ENCODE peak calls at places on chromosomes 12 and 14, in seven cellular contexts. V, Y, P, Q, C, J and G are unnamed samples.

GRCh38 chr12:20339060-20339459 is 29.3 kb upstream of the PDE3A start:
- DNase-seq in V (no peak), Y (no peak), P (no peak), Q (no peak), C (no peak), J (no peak), G (no peak)

GRCh38 chr12:104090685-104091084 is 26.4 kb downstream of the HCFC2 start:
- DNase-seq in V (no peak), Y (no peak), P (no peak), Q (no peak), C (no peak), J (no peak), G (no peak)

GRCh38 chr14:63267171-63267570 is 51.6 kb downstream of the GPHB5 start:
- DNase-seq in V (no peak), Y (no peak), P (no peak), Q (no peak), C (no peak), J (no peak), G (no peak)

GRCh38 chr14:85824526-85824925 is 294.6 kb downstream of the FLRT2 start:
- DNase-seq in V (no peak), Y (no peak), P (no peak), Q (no peak), C (no peak), J (no peak), G (no peak)

GRCh38 chr12:3117144-3117581 is 40.0 kb downstream of the TSPAN9 start:
- DNase-seq in V (no peak), Y (no peak), P (no peak), Q (peak; percentile 88), C (no peak), J (no peak), G (no peak)

GRCh38 chr14:64671591-64671990 is 32.6 kb upstream of the PLEKHG3 start:
- DNase-seq in V (peak; percentile 42), Y (no peak), P (peak; percentile 80), Q (peak; percentile 73), C (no peak), J (no peak), G (peak; percentile 52)

GRCh38 chr12:50221228-50222008 is 54.2 kb upstream of the CERS5 start:
- DNase-seq in V (no peak), Y (no peak), P (no peak), Q (peak; percentile 96), C (no peak), J (no peak), G (peak; percentile 95)

GRCh38 chr14:36069535-36069900 is 107.0 kb downstream of the PTCSC3 start:
- DNase-seq in V (peak; percentile 26), Y (no peak), P (peak; percentile 45), Q (peak; percentile 47), C (peak; percentile 54), J (no peak), G (no peak)

GRCh38 chr14:50792058-50792477 is 38.9 kb downstream of the NIN start:
- DNase-seq in V (no peak), Y (peak; percentile 56), P (no peak), Q (no peak), C (no peak), J (no peak), G (no peak)

GRCh38 chr12:58248599-58248998 is 307.2 kb downstream of the ATP23 start:
- DNase-seq in V (no peak), Y (no peak), P (no peak), Q (no peak), C (no peak), J (no peak), G (no peak)

GRCh38 chr12:59645242-59645641 is 49.4 kb downstream of the SLC16A7 start:
- DNase-seq in V (no peak), Y (no peak), P (no peak), Q (no peak), C (no peak), J (no peak), G (no peak)

GRCh38 chr14:22460461-22461195 is 128.4 kb downstream of the DAD1 start:
- DNase-seq in V (no peak), Y (no peak), P (no peak), Q (no peak), C (no peak), J (no peak), G (no peak)

GRCh38 chr12:29743801-29744200 is 39.9 kb downstream of the TMTC1 start:
- DNase-seq in V (no peak), Y (no peak), P (no peak), Q (peak; percentile 99), C (no peak), J (no peak), G (peak; percentile 67)

GRCh38 chr12:2624543-2625266 is 170.1 kb upstream of the FKBP4 start:
- DNase-seq in V (no peak), Y (no peak), P (no peak), Q (peak; percentile 30), C (no peak), J (no peak), G (no peak)

GRCh38 chr14:38366374-38366773 is 110.5 kb upstream of the CLEC14A start:
- DNase-seq in V (no peak), Y (no peak), P (no peak), Q (peak; percentile 15), C (no peak), J (no peak), G (no peak)

GRCh38 chr14:79971330-79971729 is 240.0 kb downstream of the DIO2 start:
- DNase-seq in V (no peak), Y (no peak), P (no peak), Q (peak; percentile 88), C (no peak), J (no peak), G (no peak)

GRCh38 chr12:90851800-90852718 is 102.9 kb downstream of the CCER1 start:
- DNase-seq in V (no peak), Y (no peak), P (no peak), Q (no peak), C (no peak), J (no peak), G (no peak)

GRCh38 chr12:86660488-86661171 is 404.4 kb upstream of the MGAT4C start:
- DNase-seq in V (no peak), Y (no peak), P (peak; percentile 31), Q (peak; percentile 83), C (no peak), J (no peak), G (no peak)

GRCh38 chr12:116136340-116136739 is 141.2 kb downstream of the MED13L start:
- DNase-seq in V (no peak), Y (no peak), P (no peak), Q (peak; percentile 67), C (no peak), J (no peak), G (no peak)

GRCh38 chr12:19954163-19954562 is 414.2 kb upstream of the PDE3A start:
- DNase-seq in V (no peak), Y (no peak), P (no peak), Q (no peak), C (no peak), J (no peak), G (no peak)

GRCh38 chr14:101400815-101401214 is 160.5 kb upstream of the DIO3 start:
- DNase-seq in V (no peak), Y (no peak), P (no peak), Q (peak; percentile 25), C (no peak), J (no peak), G (no peak)

GRCh38 chr12:116346751-116347150 is 69.3 kb upstream of the MED13L start:
- DNase-seq in V (no peak), Y (no peak), P (peak; percentile 48), Q (peak; percentile 90), C (no peak), J (no peak), G (peak; percentile 64)

GRCh38 chr12:64494998-64495729 is 43.2 kb downstream of the TBK1 start:
- DNase-seq in V (no peak), Y (no peak), P (no peak), Q (no peak), C (no peak), J (no peak), G (no peak)

GRCh38 chr12:212799-213526 is 994 bp downstream of the SLC6A12 start:
- DNase-seq in V (peak; percentile 62), Y (no peak), P (no peak), Q (no peak), C (peak; percentile 81), J (no peak), G (no peak)

GRCh38 chr12:117023998-117024960 is 74.9 kb downstream of the TESC start:
- DNase-seq in V (no peak), Y (no peak), P (no peak), Q (no peak), C (no peak), J (no peak), G (no peak)

GRCh38 chr12:130838951-130839769 is at the start of gene STX2:
- DNase-seq in V (peak; percentile 89), Y (peak; percentile 95), P (peak; percentile 82), Q (peak; percentile 75), C (peak; percentile 93), J (peak; percentile 92), G (peak; percentile 36)
- TF ChIP-seq CTCF in V (no peak), Y (peak; percentile 25), P (peak; percentile 39), Q (peak; percentile 31), C (no peak), J (no peak), G (peak; percentile 44)

DNA sequence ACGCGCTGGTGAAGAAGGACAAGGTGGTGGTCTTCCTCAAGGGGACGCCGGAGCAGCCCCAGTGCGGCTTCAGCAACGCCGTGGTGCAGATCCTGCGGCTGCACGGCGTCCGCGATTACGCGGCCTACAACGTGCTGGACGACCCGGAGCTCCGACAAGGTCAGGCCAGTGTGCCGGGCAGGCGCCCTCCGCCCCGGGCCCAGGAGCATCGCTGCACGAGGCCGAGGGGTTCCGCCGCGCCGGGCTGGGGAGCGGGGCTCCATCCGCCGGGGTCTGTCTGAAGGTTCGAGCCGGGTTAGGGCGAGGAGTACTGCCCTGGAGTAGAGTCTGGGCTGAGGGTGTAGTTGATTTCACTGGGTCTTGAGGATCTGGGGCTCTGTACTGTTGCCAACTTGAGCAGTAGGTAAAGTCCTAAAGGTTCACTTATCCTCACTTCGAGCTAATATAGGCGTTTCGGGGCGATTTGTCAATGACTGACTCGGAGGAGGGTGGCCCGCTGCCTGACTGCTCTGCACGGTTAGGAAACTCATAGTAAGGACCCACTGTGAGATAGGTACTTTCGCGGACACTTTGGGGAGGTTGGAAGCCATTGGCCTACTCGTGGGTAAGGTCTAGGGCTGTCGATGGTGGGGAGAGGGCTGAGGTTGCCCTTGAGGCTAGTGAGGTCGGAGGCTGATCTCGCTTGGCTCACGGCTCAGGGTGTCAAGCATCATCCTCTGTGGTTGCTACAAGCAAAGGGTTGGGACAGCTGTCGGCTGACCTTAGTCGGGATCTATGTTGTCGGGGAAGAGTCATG is 574 bp downstream of the GLRX5 start:
- DNase-seq in V (peak; percentile 34), Y (no peak), P (no peak), Q (no peak), C (peak; percentile 55), J (no peak), G (no peak)
- TF ChIP-seq CTCF in V (no peak), Y (no peak), P (no peak), Q (no peak), C (no peak), J (no peak), G (no peak)

DNA sequence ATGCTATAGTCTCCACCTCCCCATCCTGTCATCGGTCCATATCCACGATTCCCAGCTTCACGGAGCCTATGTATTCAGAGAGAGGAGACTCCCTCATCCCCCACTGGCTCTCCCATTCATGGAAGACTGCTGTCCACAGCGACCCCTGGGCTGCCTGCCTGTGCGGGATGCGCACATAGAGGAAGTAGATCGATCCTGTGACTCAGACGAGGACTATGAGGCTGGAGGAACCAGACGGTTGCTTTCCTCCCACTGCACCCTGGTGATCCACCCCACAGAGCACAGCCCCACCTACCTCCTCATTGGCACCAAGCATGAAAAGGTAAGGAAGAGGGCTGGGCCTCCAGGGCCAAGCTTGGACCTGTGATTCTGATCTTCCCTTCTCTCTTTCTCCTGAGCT is 24.4 kb downstream of the PIGH start:
- DNase-seq in V (no peak), Y (no peak), P (no peak), Q (no peak), C (no peak), J (peak; percentile 45), G (no peak)
- TF ChIP-seq CTCF in V (no peak), Y (no peak), P (no peak), Q (no peak), C (no peak), J (no peak), G (no peak)

GRCh38 chr14:91858536-91859275 is 8.6 kb downstream of the TC2N start:
- DNase-seq in V (no peak), Y (no peak), P (peak; percentile 48), Q (peak; percentile 94), C (no peak), J (no peak), G (peak; percentile 76)
- TF ChIP-seq CTCF in V (no peak), Y (no peak), P (peak; percentile 25), Q (peak; percentile 14), C (no peak), J (no peak), G (no peak)